ENCODE peak calls at places on chromosomes 4 and X, in nine cellular contexts. G is AG09309, H is HCT116, B is pons, I is NCI-H1417, W is HuH-7, F is NCI-H524, K is AG08396, Q is left ventricle myocardium superior. Y is an unnamed sample.

GRCh38 chr4:155828628-155829027 is 37.4 kb downstream of the ASIC5 start:
- DNase-seq in G (no peak), H (no peak), B (no peak), I (no peak), W (no peak), F (no peak), K (no peak), Q (no peak), Y (no peak)

GRCh38 chr4:167890226-167890625 is 202.1 kb upstream of the ANXA10 start:
- DNase-seq in G (no peak), H (no peak), B (no peak), I (no peak), W (no peak), F (no peak), K (no peak), Q (no peak), Y (no peak)

GRCh38 chr4:53183754-53184153 is 182.1 kb downstream of the SCFD2 start:
- DNase-seq in G (no peak), H (no peak), B (no peak), I (no peak), W (no peak), F (no peak), K (no peak), Q (no peak), Y (no peak)

GRCh38 chrX:9464435-9465371 is at the start of gene TBL1X:
- DNase-seq in G (no peak), H (no peak), B (no peak), I (peak), W (peak), F (no peak), K (peak), Q (peak), Y (peak)

GRCh38 chr4:138939960-138940359 is 75.6 kb upstream of the NOCT start:
- DNase-seq in G (no peak), H (no peak), B (no peak), I (no peak), W (peak), F (no peak), K (no peak), Q (no peak), Y (no peak)

GRCh38 chrX:73683236-73683859 is 120.4 kb downstream of the CHIC1 start:
- DNase-seq in G (peak), H (no peak), B (no peak), I (no peak), W (no peak), F (no peak), K (no peak), Q (no peak), Y (no peak)

GRCh38 chr4:133584714-133585113 is 435.6 kb downstream of the PCDH10 start:
- DNase-seq in G (no peak), H (no peak), B (no peak), I (no peak), W (peak), F (no peak), K (no peak), Q (no peak), Y (no peak)

GRCh38 chrX:102765217-102765616 is 44.7 kb downstream of the GPRASP3 start:
- DNase-seq in G (peak), H (no peak), B (no peak), I (no peak), W (no peak), F (no peak), K (peak), Q (no peak), Y (no peak)

GRCh38 chr4:83724488-83725060 is 188.7 kb downstream of the GPAT3 start:
- DNase-seq in G (no peak), H (no peak), B (no peak), I (peak), W (no peak), F (peak), K (no peak), Q (no peak), Y (no peak)

GRCh38 chrX:103215768-103216085 is 819 bp downstream of the BEX4 start:
- DNase-seq in G (no peak), H (no peak), B (no peak), I (peak), W (no peak), F (peak), K (no peak), Q (no peak), Y (no peak)

GRCh38 chr4:134024251-134024650 is 177.3 kb downstream of the PABPC4L start:
- DNase-seq in G (no peak), H (peak), B (peak), I (peak), W (peak), F (no peak), K (no peak), Q (no peak), Y (peak)

GRCh38 chr4:150098214-150098613 is 20.0 kb downstream of the DCLK2 start:
- DNase-seq in G (no peak), H (no peak), B (no peak), I (no peak), W (no peak), F (no peak), K (no peak), Q (no peak), Y (no peak)

GRCh38 chr4:91256043-91256442 is 1047.7 kb upstream of the GRID2 start:
- DNase-seq in G (no peak), H (no peak), B (no peak), I (no peak), W (no peak), F (no peak), K (no peak), Q (no peak), Y (no peak)

GRCh38 chr4:7433376-7434140 is 1.2 kb downstream of the PSAPL1 start:
- DNase-seq in G (no peak), H (no peak), B (no peak), I (no peak), W (no peak), F (no peak), K (no peak), Q (no peak), Y (no peak)

GRCh38 chr4:145279122-145279960 is 99.0 kb upstream of the OTUD4 start:
- DNase-seq in G (peak), H (no peak), B (no peak), I (no peak), W (no peak), F (no peak), K (peak), Q (no peak), Y (peak)

GRCh38 chr4:53711916-53712315 is 120.6 kb upstream of the LNX1 start:
- DNase-seq in G (no peak), H (no peak), B (no peak), I (no peak), W (no peak), F (no peak), K (no peak), Q (no peak), Y (no peak)

GRCh38 chr4:148469938-148470337 is 27.7 kb upstream of the NR3C2 start:
- DNase-seq in G (no peak), H (no peak), B (no peak), I (no peak), W (no peak), F (no peak), K (no peak), Q (no peak), Y (no peak)

GRCh38 chr4:157819693-157820464 is 352.9 kb downstream of the GASK1B start:
- DNase-seq in G (no peak), H (no peak), B (no peak), I (no peak), W (no peak), F (no peak), K (no peak), Q (no peak), Y (no peak)

Y was measured in BE2C.